ENCODE peak calls at places on chromosomes 7 and 10, in ten cellular contexts. One of them, this sample, is unnamed.

GRCh38 chr7:24820730-24821044 is 63.4 kb upstream of the GSDME start:
- DNase-seq in hypothalamus: no peak
- DNase-seq in NCI-H1694: no peak
- DNase-seq in activated CD8-positive, alpha-beta memory T cell treated with anti-CD3 and anti-CD28 coated beads for 1 hour: no peak
- DNase-seq in GM23248: no peak
- DNase-seq in SK-N-MC: no peak
- DNase-seq in ACHN: peak; percentile 91
- DNase-seq in activated B cell treated with CpG ODN at 0.5 μM for 24 hours: no peak
- DNase-seq in CMK: no peak
- DNase-seq in T follicular helper cell: no peak
- DNase-seq in this sample: no peak

GRCh38 chr7:16301251-16301650 is 120.1 kb downstream of the CRPPA start:
- DNase-seq in GM23248: no peak
- DNase-seq in activated CD8-positive, alpha-beta memory T cell treated with anti-CD3 and anti-CD28 coated beads for 1 hour: no peak
- DNase-seq in hypothalamus: no peak
- DNase-seq in SK-N-MC: peak; percentile 60
- DNase-seq in T follicular helper cell: no peak
- DNase-seq in activated B cell treated with CpG ODN at 0.5 μM for 24 hours: no peak
- DNase-seq in NCI-H1694: no peak
- DNase-seq in ACHN: no peak
- DNase-seq in CMK: no peak
- DNase-seq in this sample: no peak

GRCh38 chr7:95921543-95921942 is 149.2 kb downstream of the DYNC1I1 start:
- DNase-seq in SK-N-MC: no peak
- DNase-seq in CMK: no peak
- DNase-seq in ACHN: no peak
- DNase-seq in NCI-H1694: no peak
- DNase-seq in T follicular helper cell: no peak
- DNase-seq in activated B cell treated with CpG ODN at 0.5 μM for 24 hours: no peak
- DNase-seq in hypothalamus: no peak
- DNase-seq in GM23248: peak; percentile 67
- DNase-seq in activated CD8-positive, alpha-beta memory T cell treated with anti-CD3 and anti-CD28 coated beads for 1 hour: no peak
- DNase-seq in this sample: no peak

GRCh38 chr7:85474234-85474633 is 287.4 kb upstream of the SEMA3D start:
- DNase-seq in ACHN: no peak
- DNase-seq in activated CD8-positive, alpha-beta memory T cell treated with anti-CD3 and anti-CD28 coated beads for 1 hour: no peak
- DNase-seq in CMK: no peak
- DNase-seq in NCI-H1694: no peak
- DNase-seq in hypothalamus: no peak
- DNase-seq in SK-N-MC: no peak
- DNase-seq in activated B cell treated with CpG ODN at 0.5 μM for 24 hours: no peak
- DNase-seq in T follicular helper cell: no peak
- DNase-seq in GM23248: peak; percentile 22
- DNase-seq in this sample: no peak

GRCh38 chr7:75758491-75758890 is 13.5 kb downstream of the CCL26 start:
- DNase-seq in NCI-H1694: no peak
- DNase-seq in GM23248: peak; percentile 43
- DNase-seq in activated B cell treated with CpG ODN at 0.5 μM for 24 hours: no peak
- DNase-seq in activated CD8-positive, alpha-beta memory T cell treated with anti-CD3 and anti-CD28 coated beads for 1 hour: no peak
- DNase-seq in CMK: no peak
- DNase-seq in hypothalamus: no peak
- DNase-seq in SK-N-MC: no peak
- DNase-seq in T follicular helper cell: no peak
- DNase-seq in ACHN: no peak
- DNase-seq in this sample: no peak

GRCh38 chr10:9951481-9952257 is 1066.0 kb upstream of the CELF2 start:
- DNase-seq in NCI-H1694: no peak
- DNase-seq in activated CD8-positive, alpha-beta memory T cell treated with anti-CD3 and anti-CD28 coated beads for 1 hour: no peak
- DNase-seq in activated B cell treated with CpG ODN at 0.5 μM for 24 hours: no peak
- DNase-seq in T follicular helper cell: no peak
- DNase-seq in CMK: no peak
- DNase-seq in ACHN: no peak
- DNase-seq in SK-N-MC: no peak
- DNase-seq in GM23248: no peak
- DNase-seq in hypothalamus: no peak
- DNase-seq in this sample: no peak

GRCh38 chr10:5811387-5811821 is 1.8 kb downstream of the GDI2 start:
- DNase-seq in activated B cell treated with CpG ODN at 0.5 μM for 24 hours: no peak
- DNase-seq in SK-N-MC: no peak
- DNase-seq in CMK: no peak
- DNase-seq in GM23248: peak; percentile 68
- DNase-seq in hypothalamus: no peak
- DNase-seq in ACHN: peak; percentile 9
- DNase-seq in T follicular helper cell: no peak
- DNase-seq in activated CD8-positive, alpha-beta memory T cell treated with anti-CD3 and anti-CD28 coated beads for 1 hour: no peak
- DNase-seq in NCI-H1694: peak; percentile 25
- DNase-seq in this sample: no peak

GRCh38 chr7:28725045-28725630 is 233.0 kb downstream of the TRIL start:
- DNase-seq in hypothalamus: no peak
- DNase-seq in ACHN: no peak
- DNase-seq in activated B cell treated with CpG ODN at 0.5 μM for 24 hours: no peak
- DNase-seq in NCI-H1694: no peak
- DNase-seq in GM23248: no peak
- DNase-seq in T follicular helper cell: no peak
- DNase-seq in SK-N-MC: no peak
- DNase-seq in activated CD8-positive, alpha-beta memory T cell treated with anti-CD3 and anti-CD28 coated beads for 1 hour: no peak
- DNase-seq in CMK: no peak
- DNase-seq in this sample: no peak

GRCh38 chr7:113256883-113257531 is 138.7 kb upstream of the SMIM30 start:
- DNase-seq in T follicular helper cell: no peak
- DNase-seq in ACHN: peak; percentile 29
- DNase-seq in SK-N-MC: no peak
- DNase-seq in GM23248: peak; percentile 16
- DNase-seq in activated CD8-positive, alpha-beta memory T cell treated with anti-CD3 and anti-CD28 coated beads for 1 hour: no peak
- DNase-seq in hypothalamus: no peak
- DNase-seq in CMK: no peak
- DNase-seq in NCI-H1694: no peak
- DNase-seq in activated B cell treated with CpG ODN at 0.5 μM for 24 hours: no peak
- DNase-seq in this sample: no peak

GRCh38 chr7:78254397-78255055 is 456.0 kb downstream of the PHTF2 start:
- DNase-seq in ACHN: no peak
- DNase-seq in activated B cell treated with CpG ODN at 0.5 μM for 24 hours: no peak
- DNase-seq in CMK: no peak
- DNase-seq in GM23248: no peak
- DNase-seq in T follicular helper cell: no peak
- DNase-seq in NCI-H1694: no peak
- DNase-seq in hypothalamus: no peak
- DNase-seq in SK-N-MC: no peak
- DNase-seq in activated CD8-positive, alpha-beta memory T cell treated with anti-CD3 and anti-CD28 coated beads for 1 hour: no peak
- DNase-seq in this sample: no peak

GRCh38 chr10:124742418-124743187 is 1.6 kb downstream of the FAM53B start:
- DNase-seq in ACHN: no peak
- DNase-seq in activated CD8-positive, alpha-beta memory T cell treated with anti-CD3 and anti-CD28 coated beads for 1 hour: no peak
- DNase-seq in activated B cell treated with CpG ODN at 0.5 μM for 24 hours: no peak
- DNase-seq in hypothalamus: no peak
- DNase-seq in CMK: no peak
- DNase-seq in T follicular helper cell: no peak
- DNase-seq in NCI-H1694: no peak
- DNase-seq in SK-N-MC: no peak
- DNase-seq in GM23248: peak; percentile 64
- DNase-seq in this sample: peak; percentile 85

GRCh38 chr10:105742184-105742583 is 1101.1 kb downstream of the SORCS3 start:
- DNase-seq in NCI-H1694: no peak
- DNase-seq in activated B cell treated with CpG ODN at 0.5 μM for 24 hours: no peak
- DNase-seq in activated CD8-positive, alpha-beta memory T cell treated with anti-CD3 and anti-CD28 coated beads for 1 hour: no peak
- DNase-seq in hypothalamus: no peak
- DNase-seq in ACHN: peak; percentile 26
- DNase-seq in CMK: peak; percentile 8
- DNase-seq in T follicular helper cell: no peak
- DNase-seq in GM23248: no peak
- DNase-seq in SK-N-MC: no peak
- DNase-seq in this sample: no peak